ENCODE peak calls at places on chromosomes 11 and 22, in eight cellular contexts. One of them, this sample, is unnamed.

GRCh38 chr11:85828640-85828978 is 17.7 kb upstream of the SYTL2 start:
- DNase-seq in epithelial cell of esophagus: peak; percentile 49
- DNase-seq in foreskin fibroblast: no peak
- DNase-seq in breast epithelium: no peak
- DNase-seq in H9: no peak
- DNase-seq in HFFc6: no peak
- DNase-seq in sigmoid colon: no peak
- DNase-seq in astrocyte of the cerebellum: no peak
- DNase-seq in this sample: no peak

GRCh38 chr11:58592760-58593472 is 14.1 kb downstream of the ZFP91 start:
- DNase-seq in epithelial cell of esophagus: peak; percentile 61
- DNase-seq in foreskin fibroblast: no peak
- DNase-seq in breast epithelium: no peak
- DNase-seq in H9: no peak
- DNase-seq in HFFc6: no peak
- DNase-seq in sigmoid colon: no peak
- DNase-seq in astrocyte of the cerebellum: no peak
- DNase-seq in this sample: no peak

GRCh38 chr11:7450836-7451235 is 34.5 kb upstream of the OLFML1 start:
- DNase-seq in epithelial cell of esophagus: no peak
- DNase-seq in foreskin fibroblast: peak; percentile 55
- DNase-seq in breast epithelium: no peak
- DNase-seq in H9: no peak
- DNase-seq in HFFc6: no peak
- DNase-seq in sigmoid colon: no peak
- DNase-seq in astrocyte of the cerebellum: no peak
- DNase-seq in this sample: no peak

GRCh38 chr11:20025331-20025840 is 134.9 kb downstream of the DBX1 start:
- DNase-seq in epithelial cell of esophagus: no peak
- DNase-seq in foreskin fibroblast: no peak
- DNase-seq in breast epithelium: no peak
- DNase-seq in H9: peak; percentile 39
- DNase-seq in HFFc6: no peak
- DNase-seq in sigmoid colon: no peak
- DNase-seq in astrocyte of the cerebellum: no peak
- DNase-seq in this sample: no peak

GRCh38 chr11:47533690-47534135 is 19.2 kb downstream of the CELF1 start:
- DNase-seq in epithelial cell of esophagus: no peak
- DNase-seq in foreskin fibroblast: no peak
- DNase-seq in breast epithelium: no peak
- DNase-seq in H9: peak; percentile 1
- DNase-seq in HFFc6: peak; percentile 47
- DNase-seq in sigmoid colon: no peak
- DNase-seq in astrocyte of the cerebellum: no peak
- DNase-seq in this sample: no peak

GRCh38 chr11:19713221-19714092 is 820 bp downstream of the NAV2 start:
- DNase-seq in epithelial cell of esophagus: no peak
- DNase-seq in foreskin fibroblast: no peak
- DNase-seq in breast epithelium: no peak
- DNase-seq in H9: peak; percentile 33
- DNase-seq in HFFc6: no peak
- DNase-seq in sigmoid colon: peak; percentile 73
- DNase-seq in astrocyte of the cerebellum: no peak
- DNase-seq in this sample: no peak

GRCh38 chr11:70826950-70827349 is 425.4 kb downstream of the SHANK2 start:
- DNase-seq in epithelial cell of esophagus: no peak
- DNase-seq in foreskin fibroblast: no peak
- DNase-seq in breast epithelium: no peak
- DNase-seq in H9: no peak
- DNase-seq in HFFc6: no peak
- DNase-seq in sigmoid colon: no peak
- DNase-seq in astrocyte of the cerebellum: no peak
- DNase-seq in this sample: no peak

GRCh38 chr11:98434296-98434695 is 586.5 kb upstream of the CNTN5 start:
- DNase-seq in epithelial cell of esophagus: no peak
- DNase-seq in foreskin fibroblast: no peak
- DNase-seq in breast epithelium: no peak
- DNase-seq in H9: no peak
- DNase-seq in HFFc6: no peak
- DNase-seq in sigmoid colon: no peak
- DNase-seq in astrocyte of the cerebellum: no peak
- DNase-seq in this sample: no peak

DNA sequence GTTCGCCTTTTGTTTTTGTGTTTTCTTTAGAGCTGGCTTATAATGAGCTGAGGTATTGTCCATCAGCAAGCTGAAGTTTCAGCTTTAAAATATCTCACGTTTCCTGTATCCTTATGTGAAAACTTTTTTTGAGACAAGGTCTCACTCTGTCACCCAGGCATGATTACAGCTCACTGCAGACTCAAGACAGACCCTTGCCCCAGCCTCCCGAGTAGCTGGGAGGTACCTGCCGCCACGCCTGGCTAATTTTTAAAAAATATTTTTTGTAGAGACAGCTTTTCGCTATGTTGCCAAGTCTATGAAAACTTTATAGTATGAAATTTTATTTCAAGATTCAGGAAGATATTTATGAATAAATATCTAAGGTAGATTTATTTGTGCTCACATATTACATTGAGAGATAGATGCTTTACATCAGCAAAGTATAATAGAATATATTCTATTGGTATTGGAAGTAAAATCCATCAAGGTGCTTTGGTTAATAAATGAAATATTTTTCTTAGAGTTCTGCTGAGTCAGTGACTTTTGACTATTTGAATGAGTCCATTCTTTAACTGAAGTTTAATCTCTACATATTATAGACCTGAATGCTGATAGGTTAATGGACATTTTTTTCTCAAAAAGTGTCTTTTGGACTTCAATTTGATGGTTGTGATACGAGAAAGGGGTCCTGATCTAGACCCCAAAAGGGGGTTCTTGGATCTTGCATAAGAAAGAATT is 10.2 kb downstream of the KREMEN1 start:
- DNase-seq in epithelial cell of esophagus: no peak
- DNase-seq in foreskin fibroblast: no peak
- DNase-seq in breast epithelium: no peak
- DNase-seq in H9: no peak
- DNase-seq in HFFc6: no peak
- DNase-seq in sigmoid colon: no peak
- DNase-seq in astrocyte of the cerebellum: no peak
- DNase-seq in this sample: no peak
- TF ChIP-seq CTCF in epithelial cell of esophagus: no peak
- TF ChIP-seq CTCF in foreskin fibroblast: no peak
- TF ChIP-seq CTCF in breast epithelium: no peak
- TF ChIP-seq CTCF in H9: no peak
- TF ChIP-seq CTCF in HFFc6: no peak
- TF ChIP-seq CTCF in sigmoid colon: no peak
- TF ChIP-seq CTCF in astrocyte of the cerebellum: no peak
- TF ChIP-seq CTCF in this sample: no peak

GRCh38 chr11:41494716-41495115 is 35.3 kb upstream of the LRRC4C start:
- DNase-seq in epithelial cell of esophagus: no peak
- DNase-seq in foreskin fibroblast: no peak
- DNase-seq in breast epithelium: no peak
- DNase-seq in H9: no peak
- DNase-seq in HFFc6: no peak
- DNase-seq in sigmoid colon: no peak
- DNase-seq in astrocyte of the cerebellum: no peak
- DNase-seq in this sample: no peak
- TF ChIP-seq CTCF in epithelial cell of esophagus: no peak
- TF ChIP-seq CTCF in foreskin fibroblast: no peak
- TF ChIP-seq CTCF in breast epithelium: no peak
- TF ChIP-seq CTCF in H9: no peak
- TF ChIP-seq CTCF in HFFc6: no peak
- TF ChIP-seq CTCF in sigmoid colon: no peak
- TF ChIP-seq CTCF in astrocyte of the cerebellum: no peak
- TF ChIP-seq CTCF in this sample: no peak

GRCh38 chr11:134277176-134278001 is 1.2 kb downstream of the GLB1L3 start:
- DNase-seq in epithelial cell of esophagus: peak; percentile 13
- DNase-seq in foreskin fibroblast: peak; percentile 33
- DNase-seq in breast epithelium: no peak
- DNase-seq in H9: peak; percentile 52
- DNase-seq in HFFc6: no peak
- DNase-seq in sigmoid colon: no peak
- DNase-seq in astrocyte of the cerebellum: no peak
- DNase-seq in this sample: peak; percentile 12

GRCh38 chr11:134275188-134275533 is 1.0 kb upstream of the GLB1L3 start:
- DNase-seq in epithelial cell of esophagus: no peak
- DNase-seq in foreskin fibroblast: no peak
- DNase-seq in breast epithelium: no peak
- DNase-seq in H9: no peak
- DNase-seq in HFFc6: no peak
- DNase-seq in sigmoid colon: no peak
- DNase-seq in astrocyte of the cerebellum: no peak
- DNase-seq in this sample: no peak

GRCh38 chr11:134273317-134273712 is 2.9 kb upstream of the GLB1L3 start:
- DNase-seq in epithelial cell of esophagus: no peak
- DNase-seq in foreskin fibroblast: no peak
- DNase-seq in breast epithelium: no peak
- DNase-seq in H9: no peak
- DNase-seq in HFFc6: no peak
- DNase-seq in sigmoid colon: no peak
- DNase-seq in astrocyte of the cerebellum: no peak
- DNase-seq in this sample: no peak

GRCh38 chr11:134276396-134277175 is 407 bp downstream of the GLB1L3 start:
- DNase-seq in epithelial cell of esophagus: no peak
- DNase-seq in foreskin fibroblast: no peak
- DNase-seq in breast epithelium: no peak
- DNase-seq in H9: peak; percentile 58
- DNase-seq in HFFc6: no peak
- DNase-seq in sigmoid colon: no peak
- DNase-seq in astrocyte of the cerebellum: no peak
- DNase-seq in this sample: no peak

GRCh38 chr11:134275534-134276395 is at the start of gene GLB1L3:
- DNase-seq in epithelial cell of esophagus: peak; percentile 76
- DNase-seq in foreskin fibroblast: peak; percentile 65
- DNase-seq in breast epithelium: no peak
- DNase-seq in H9: peak; percentile 53
- DNase-seq in HFFc6: no peak
- DNase-seq in sigmoid colon: no peak
- DNase-seq in astrocyte of the cerebellum: no peak
- DNase-seq in this sample: peak; percentile 48
- TF ChIP-seq CTCF in epithelial cell of esophagus: peak; percentile 52
- TF ChIP-seq CTCF in foreskin fibroblast: peak; percentile 28
- TF ChIP-seq CTCF in breast epithelium: peak; percentile 38
- TF ChIP-seq CTCF in H9: peak; percentile 57
- TF ChIP-seq CTCF in HFFc6: peak; percentile 52
- TF ChIP-seq CTCF in sigmoid colon: no peak
- TF ChIP-seq CTCF in astrocyte of the cerebellum: peak; percentile 44
- TF ChIP-seq CTCF in this sample: peak; percentile 54

GRCh38 chr11:133796043-133796795 is 49.1 kb downstream of the SPATA19 start:
- DNase-seq in epithelial cell of esophagus: no peak
- DNase-seq in foreskin fibroblast: no peak
- DNase-seq in breast epithelium: no peak
- DNase-seq in H9: no peak
- DNase-seq in HFFc6: no peak
- DNase-seq in sigmoid colon: no peak
- DNase-seq in astrocyte of the cerebellum: no peak
- DNase-seq in this sample: no peak
- TF ChIP-seq CTCF in epithelial cell of esophagus: no peak
- TF ChIP-seq CTCF in foreskin fibroblast: no peak
- TF ChIP-seq CTCF in breast epithelium: no peak
- TF ChIP-seq CTCF in H9: no peak
- TF ChIP-seq CTCF in HFFc6: no peak
- TF ChIP-seq CTCF in sigmoid colon: no peak
- TF ChIP-seq CTCF in astrocyte of the cerebellum: no peak
- TF ChIP-seq CTCF in this sample: no peak

GRCh38 chr11:130310622-130311021 is 4.1 kb downstream of the ZBTB44 start:
- DNase-seq in epithelial cell of esophagus: no peak
- DNase-seq in foreskin fibroblast: no peak
- DNase-seq in breast epithelium: no peak
- DNase-seq in H9: no peak
- DNase-seq in HFFc6: no peak
- DNase-seq in sigmoid colon: no peak
- DNase-seq in astrocyte of the cerebellum: no peak
- DNase-seq in this sample: no peak
- TF ChIP-seq CTCF in epithelial cell of esophagus: no peak
- TF ChIP-seq CTCF in foreskin fibroblast: no peak
- TF ChIP-seq CTCF in breast epithelium: no peak
- TF ChIP-seq CTCF in H9: no peak
- TF ChIP-seq CTCF in HFFc6: no peak
- TF ChIP-seq CTCF in sigmoid colon: no peak
- TF ChIP-seq CTCF in astrocyte of the cerebellum: no peak
- TF ChIP-seq CTCF in this sample: no peak